ENCODE peak calls at places on chromosome 5, in five cellular contexts. T is HEK293T, J is NT2/D1, D is HepG2, R is H1. N is an unnamed sample.

GRCh38 chr5:132822650-132823480 is 7.6 kb downstream of the SHROOM1 start:
- DNase-seq in D (no peak), T (no peak), J (no peak), R (peak), N (no peak)

GRCh38 chr5:128446-128845 is 36.5 kb downstream of the PLEKHG4B start:
- DNase-seq in R (no peak), D (no peak), T (no peak), J (no peak), N (no peak)

GRCh38 chr5:18220631-18221030 is 586.4 kb downstream of the TAF11L14 start:
- DNase-seq in J (no peak), T (no peak), R (no peak), D (no peak), N (no peak)

GRCh38 chr5:73940026-73940425 is 314.0 kb downstream of the ARHGEF28 start:
- DNase-seq in J (no peak), R (no peak), T (no peak), D (no peak), N (no peak)

GRCh38 chr5:145775893-145776444 is 59.2 kb downstream of the PRELID2 start:
- DNase-seq in T (no peak), J (no peak), D (peak), R (no peak), N (no peak)

GRCh38 chr5:102537011-102537410 is 38.2 kb upstream of the SLCO6A1 start:
- DNase-seq in R (no peak), D (no peak), T (no peak), J (no peak), N (no peak)

GRCh38 chr5:140341591-140341990 is 4.8 kb downstream of the HBEGF start:
- DNase-seq in J (no peak), D (no peak), R (no peak), T (no peak), N (no peak)

GRCh38 chr5:163861670-163862069 is 356.3 kb downstream of the MAT2B start:
- DNase-seq in J (no peak), T (no peak), D (no peak), R (no peak), N (no peak)

GRCh38 chr5:103441523-103441922 is 121.1 kb downstream of the NUDT12 start:
- DNase-seq in J (no peak), D (no peak), R (no peak), T (no peak), N (no peak)

GRCh38 chr5:100761192-100761591 is 141.9 kb downstream of the ST8SIA4 start:
- DNase-seq in J (no peak), T (no peak), D (no peak), R (no peak), N (no peak)

GRCh38 chr5:100757618-100758017 is 145.5 kb downstream of the ST8SIA4 start:
- DNase-seq in D (no peak), J (peak), T (no peak), R (no peak), N (no peak)

GRCh38 chr5:100760700-100761099 is 142.4 kb downstream of the ST8SIA4 start:
- DNase-seq in J (no peak), T (no peak), D (no peak), R (no peak), N (no peak)

GRCh38 chr5:100758306-100758705 is 144.8 kb downstream of the ST8SIA4 start:
- DNase-seq in J (no peak), T (no peak), R (no peak), D (no peak), N (no peak)

DNA sequence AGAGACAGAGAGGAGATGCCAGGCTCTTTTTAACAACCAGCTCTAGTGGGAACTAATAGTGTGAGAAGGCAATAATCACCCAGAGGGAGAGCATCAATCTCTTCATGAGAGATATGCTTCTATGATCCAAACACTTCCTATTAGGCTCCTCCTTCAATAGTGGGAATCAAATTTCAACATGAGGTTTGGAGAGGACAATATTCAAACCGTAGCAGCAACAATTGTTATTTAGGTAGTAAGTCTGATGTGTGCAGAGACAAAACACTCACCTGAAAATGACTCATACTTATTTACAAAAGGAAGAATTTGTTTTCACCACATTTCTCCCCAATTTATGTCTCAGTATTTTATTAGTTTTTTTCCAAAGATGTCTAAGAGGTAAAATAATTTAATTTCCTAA is 144.3 kb downstream of the ST8SIA4 start:
- DNase-seq in J (no peak), R (no peak), D (no peak), T (no peak), N (no peak)
- TF ChIP-seq SUZ12 in J (no peak), R (no peak), D (no peak), T (no peak), N (no peak)

GRCh38 chr5:26761040-26761439 is 277.3 kb downstream of the CDH9 start:
- DNase-seq in T (peak), R (no peak), D (no peak), J (no peak), N (no peak)
- TF ChIP-seq SUZ12 in T (no peak), R (no peak), D (no peak), J (no peak), N (no peak)

GRCh38 chr5:83633285-83633684 is 87.4 kb downstream of the HAPLN1 start:
- DNase-seq in T (no peak), D (no peak), R (no peak), J (no peak), N (no peak)
- TF ChIP-seq SUZ12 in T (no peak), D (no peak), R (no peak), J (no peak), N (no peak)

GRCh38 chr5:179275381-179275878 is 69.8 kb downstream of the ADAMTS2 start:
- DNase-seq in J (no peak), R (no peak), T (no peak), D (no peak), N (no peak)
- TF ChIP-seq SUZ12 in J (no peak), R (no peak), T (no peak), D (no peak), N (no peak)

GRCh38 chr5:129074903-129075302 is 19.6 kb upstream of the ISOC1 start:
- DNase-seq in R (no peak), D (no peak), J (no peak), T (no peak), N (no peak)
- TF ChIP-seq SUZ12 in R (no peak), D (no peak), J (no peak), T (no peak), N (no peak)

GRCh38 chr5:159824188-159825153 is 91.8 kb upstream of the ADRA1B start:
- DNase-seq in D (no peak), T (no peak), J (no peak), R (no peak), N (no peak)

GRCh38 chr5:159826351-159827222 is 89.7 kb upstream of the ADRA1B start:
- DNase-seq in J (peak), D (no peak), T (no peak), R (no peak), N (peak)

GRCh38 chr5:159821541-159821940 is 94.7 kb upstream of the ADRA1B start:
- DNase-seq in J (no peak), R (no peak), T (no peak), D (no peak), N (no peak)

GRCh38 chr5:159820692-159821091 is 95.6 kb upstream of the ADRA1B start:
- DNase-seq in T (no peak), D (no peak), J (no peak), R (no peak), N (no peak)

GRCh38 chr5:159825551-159826051 is 90.7 kb upstream of the ADRA1B start:
- DNase-seq in J (no peak), R (no peak), D (no peak), T (no peak), N (peak)
- TF ChIP-seq SUZ12 in J (no peak), R (no peak), D (no peak), T (no peak), N (no peak)

N was measured in GM12878.